ENCODE peak calls at places on chromosomes 7 and 10, in eight cellular contexts. X is neuronal stem cell, D is HuH-7, N is ureter, W is upper lobe of right lung, L is OCI-LY7, J is GM12865, O is midbrain. K is an unnamed sample.

GRCh38 chr10:97542169-97543024 is 30.2 kb upstream of the ANKRD2 start:
- DNase-seq in X (no peak), D (no peak), N (peak), W (no peak), L (no peak), J (no peak), O (peak), K (peak)

GRCh38 chr7:33243319-33243881 is 114.0 kb downstream of the BBS9 start:
- DNase-seq in X (peak), D (peak), N (no peak), W (no peak), L (peak), J (peak), O (peak), K (no peak)

GRCh38 chr7:77975672-77976480 is 177.3 kb downstream of the PHTF2 start:
- DNase-seq in X (no peak), D (no peak), N (no peak), W (no peak), L (no peak), J (no peak), O (no peak), K (no peak)

GRCh38 chr7:2956076-2956475 is 87.6 kb downstream of the CARD11 start:
- DNase-seq in X (no peak), D (no peak), N (no peak), W (peak), L (no peak), J (no peak), O (no peak), K (peak)

GRCh38 chr10:404341-404740 is 269.1 kb downstream of the ZMYND11 start:
- DNase-seq in X (no peak), D (no peak), N (no peak), W (no peak), L (no peak), J (no peak), O (no peak), K (no peak)

GRCh38 chr7:112887-113286 is 79.5 kb upstream of the FAM20C start:
- DNase-seq in X (no peak), D (no peak), N (no peak), W (no peak), L (no peak), J (no peak), O (no peak), K (no peak)

GRCh38 chr10:30422981-30423654 is 10.9 kb upstream of the MAP3K8 start:
- DNase-seq in X (peak), D (no peak), N (peak), W (peak), L (peak), J (peak), O (no peak), K (no peak)

GRCh38 chr7:55336540-55336939 is 28.6 kb upstream of the LANCL2 start:
- DNase-seq in X (no peak), D (no peak), N (no peak), W (no peak), L (no peak), J (no peak), O (no peak), K (no peak)

GRCh38 chr7:17554341-17555015 is 256.0 kb downstream of the AHR start:
- DNase-seq in X (no peak), D (no peak), N (no peak), W (no peak), L (no peak), J (no peak), O (no peak), K (no peak)

GRCh38 chr10:66151346-66151745 is 774.5 kb upstream of the LRRTM3 start:
- DNase-seq in X (no peak), D (no peak), N (no peak), W (no peak), L (no peak), J (no peak), O (no peak), K (no peak)

GRCh38 chr10:51230828-51231227 is 156.5 kb downstream of the PRKG1 start:
- DNase-seq in X (no peak), D (no peak), N (no peak), W (no peak), L (no peak), J (no peak), O (no peak), K (no peak)

GRCh38 chr10:132984801-132985545 is 42.6 kb upstream of the CFAP46 start:
- DNase-seq in X (no peak), D (no peak), N (no peak), W (peak), L (no peak), J (no peak), O (no peak), K (no peak)

GRCh38 chr10:89981891-89982290 is 280.5 kb downstream of the KIF20B start:
- DNase-seq in X (no peak), D (no peak), N (no peak), W (no peak), L (no peak), J (no peak), O (no peak), K (no peak)

GRCh38 chr7:119665791-119666190 is 607.2 kb upstream of the KCND2 start:
- DNase-seq in X (no peak), D (no peak), N (no peak), W (no peak), L (no peak), J (no peak), O (no peak), K (no peak)

GRCh38 chr10:75016290-75016689 is 95.2 kb upstream of the SAMD8 start:
- DNase-seq in X (no peak), D (no peak), N (no peak), W (no peak), L (no peak), J (no peak), O (no peak), K (no peak)

GRCh38 chr7:16933296-16934248 is 51.8 kb upstream of the AGR3 start:
- DNase-seq in X (no peak), D (no peak), N (no peak), W (no peak), L (no peak), J (peak), O (peak), K (no peak)

GRCh38 chr7:151710121-151710640 is 166.7 kb downstream of the PRKAG2 start:
- DNase-seq in X (no peak), D (no peak), N (no peak), W (no peak), L (no peak), J (no peak), O (no peak), K (no peak)

GRCh38 chr7:86598311-86598710 is 45.4 kb upstream of the GRM3 start:
- DNase-seq in X (no peak), D (peak), N (no peak), W (peak), L (no peak), J (peak), O (no peak), K (no peak)

GRCh38 chr7:116395125-116395791 is 104.3 kb upstream of the CAV2 start:
- DNase-seq in X (no peak), D (peak), N (no peak), W (no peak), L (no peak), J (no peak), O (no peak), K (no peak)

GRCh38 chr7:114269714-114270113 is 144.9 kb upstream of the FOXP2 start:
- DNase-seq in X (no peak), D (no peak), N (no peak), W (no peak), L (no peak), J (no peak), O (no peak), K (no peak)

GRCh38 chr10:72124984-72125383 is 36.6 kb upstream of the SPOCK2 start:
- DNase-seq in X (no peak), D (no peak), N (no peak), W (no peak), L (no peak), J (no peak), O (peak), K (no peak)

GRCh38 chr7:149422065-149422913 is 38.6 kb downstream of the ZNF777 start:
- DNase-seq in X (peak), D (peak), N (peak), W (peak), L (peak), J (peak), O (peak), K (peak)

GRCh38 chr10:31728698-31729224 is 199.9 kb downstream of the ARHGAP12 start:
- DNase-seq in X (no peak), D (no peak), N (no peak), W (no peak), L (no peak), J (no peak), O (no peak), K (no peak)

GRCh38 chr7:55130554-55131198 is 111.9 kb downstream of the EGFR start:
- DNase-seq in X (peak), D (no peak), N (peak), W (peak), L (no peak), J (no peak), O (no peak), K (no peak)

GRCh38 chr10:22345301-22346086 is at the start of gene SPAG6:
- DNase-seq in X (peak), D (no peak), N (peak), W (peak), L (no peak), J (peak), O (peak), K (peak)

GRCh38 chr10:6140141-6140841 is 51.5 kb downstream of the RBM17 start:
- DNase-seq in X (no peak), D (no peak), N (no peak), W (no peak), L (no peak), J (peak), O (no peak), K (no peak)

GRCh38 chr10:96833220-96834001 is 1.3 kb downstream of the LCOR start:
- DNase-seq in X (peak), D (no peak), N (no peak), W (no peak), L (peak), J (peak), O (peak), K (no peak)

GRCh38 chr7:70573202-70573810 is 558.6 kb upstream of the GALNT17 start:
- DNase-seq in X (peak), D (no peak), N (no peak), W (no peak), L (no peak), J (no peak), O (no peak), K (no peak)

GRCh38 chr7:156865493-156865892 is 27.5 kb downstream of the LMBR1 start:
- DNase-seq in X (no peak), D (no peak), N (no peak), W (no peak), L (peak), J (no peak), O (no peak), K (no peak)

GRCh38 chr7:30562498-30562897 is 32.2 kb upstream of the GARS1 start:
- DNase-seq in X (no peak), D (no peak), N (no peak), W (no peak), L (no peak), J (no peak), O (peak), K (no peak)

GRCh38 chr7:121116399-121116798 is 127.9 kb downstream of the CPED1 start:
- DNase-seq in X (no peak), D (no peak), N (no peak), W (no peak), L (no peak), J (no peak), O (no peak), K (no peak)